ENCODE peak calls at places on chromosomes 11 and 22, in six cellular contexts. One of them, this sample, is unnamed.

GRCh38 chr11:106724293-106724892 is 293.9 kb downstream of the GUCY1A2 start:
- DNase-seq in foreskin keratinocyte: peak
- DNase-seq in stimulated activated CD4-positive, alpha-beta T cell treated with anti-CD3 and anti-CD28 coated beads, Interleukin-1b, Interleukin-23, amount 100 ng/mL, for 4 hours: no peak
- DNase-seq in C1 segment of cervical spinal cord: no peak
- DNase-seq in NCI-H460: no peak
- DNase-seq in dermis blood vessel endothelial cell: no peak
- DNase-seq in this sample: no peak

GRCh38 chr22:49749227-49749626 is 78.4 kb downstream of the BRD1 start:
- DNase-seq in stimulated activated CD4-positive, alpha-beta T cell treated with anti-CD3 and anti-CD28 coated beads, Interleukin-1b, Interleukin-23, amount 100 ng/mL, for 4 hours: no peak
- DNase-seq in C1 segment of cervical spinal cord: no peak
- DNase-seq in NCI-H460: no peak
- DNase-seq in foreskin keratinocyte: no peak
- DNase-seq in dermis blood vessel endothelial cell: no peak
- DNase-seq in this sample: no peak

GRCh38 chr11:1852885-1853284 is at the start of gene LSP1:
- DNase-seq in foreskin keratinocyte: no peak
- DNase-seq in dermis blood vessel endothelial cell: no peak
- DNase-seq in NCI-H460: no peak
- DNase-seq in C1 segment of cervical spinal cord: no peak
- DNase-seq in stimulated activated CD4-positive, alpha-beta T cell treated with anti-CD3 and anti-CD28 coated beads, Interleukin-1b, Interleukin-23, amount 100 ng/mL, for 4 hours: peak
- DNase-seq in this sample: no peak

GRCh38 chr11:60788401-60789110 is 3.4 kb downstream of the MS4A10 start:
- DNase-seq in C1 segment of cervical spinal cord: no peak
- DNase-seq in stimulated activated CD4-positive, alpha-beta T cell treated with anti-CD3 and anti-CD28 coated beads, Interleukin-1b, Interleukin-23, amount 100 ng/mL, for 4 hours: no peak
- DNase-seq in dermis blood vessel endothelial cell: peak
- DNase-seq in NCI-H460: no peak
- DNase-seq in foreskin keratinocyte: no peak
- DNase-seq in this sample: no peak

GRCh38 chr11:2355000-2355644 is 22.0 kb upstream of the CD81 start:
- DNase-seq in C1 segment of cervical spinal cord: no peak
- DNase-seq in NCI-H460: no peak
- DNase-seq in dermis blood vessel endothelial cell: no peak
- DNase-seq in stimulated activated CD4-positive, alpha-beta T cell treated with anti-CD3 and anti-CD28 coated beads, Interleukin-1b, Interleukin-23, amount 100 ng/mL, for 4 hours: no peak
- DNase-seq in foreskin keratinocyte: no peak
- DNase-seq in this sample: no peak

GRCh38 chr11:9039863-9040262 is 36.1 kb upstream of the NRIP3 start:
- DNase-seq in stimulated activated CD4-positive, alpha-beta T cell treated with anti-CD3 and anti-CD28 coated beads, Interleukin-1b, Interleukin-23, amount 100 ng/mL, for 4 hours: no peak
- DNase-seq in C1 segment of cervical spinal cord: no peak
- DNase-seq in NCI-H460: no peak
- DNase-seq in foreskin keratinocyte: no peak
- DNase-seq in dermis blood vessel endothelial cell: no peak
- DNase-seq in this sample: no peak

GRCh38 chr11:75346912-75347647 is 4.4 kb downstream of the ARRB1 start:
- DNase-seq in dermis blood vessel endothelial cell: peak
- DNase-seq in foreskin keratinocyte: no peak
- DNase-seq in stimulated activated CD4-positive, alpha-beta T cell treated with anti-CD3 and anti-CD28 coated beads, Interleukin-1b, Interleukin-23, amount 100 ng/mL, for 4 hours: no peak
- DNase-seq in C1 segment of cervical spinal cord: no peak
- DNase-seq in NCI-H460: no peak
- DNase-seq in this sample: no peak

GRCh38 chr22:46966495-46966845 is 204.0 kb downstream of the TBC1D22A start:
- DNase-seq in C1 segment of cervical spinal cord: no peak
- DNase-seq in foreskin keratinocyte: no peak
- DNase-seq in NCI-H460: no peak
- DNase-seq in dermis blood vessel endothelial cell: no peak
- DNase-seq in stimulated activated CD4-positive, alpha-beta T cell treated with anti-CD3 and anti-CD28 coated beads, Interleukin-1b, Interleukin-23, amount 100 ng/mL, for 4 hours: no peak
- DNase-seq in this sample: no peak

GRCh38 chr22:30841264-30841663 is 127.3 kb downstream of the MORC2 start:
- DNase-seq in stimulated activated CD4-positive, alpha-beta T cell treated with anti-CD3 and anti-CD28 coated beads, Interleukin-1b, Interleukin-23, amount 100 ng/mL, for 4 hours: no peak
- DNase-seq in foreskin keratinocyte: peak
- DNase-seq in dermis blood vessel endothelial cell: peak
- DNase-seq in NCI-H460: no peak
- DNase-seq in C1 segment of cervical spinal cord: no peak
- DNase-seq in this sample: no peak

This sample was measured in tibial nerve.